ENCODE peak calls at places on chromosomes 16 and 17, in six cellular contexts. L, D, C, S, O and T are unnamed samples.
A peak's percentile ranks its signal among the peaks of the same experiment; 100 is the strongest.

GRCh38 chr16:66223176-66223780 is 143.2 kb upstream of the CDH5 start:
- DNase-seq in L (no peak), D (no peak), C (no peak), S (peak; percentile 66), O (no peak), T (no peak)

GRCh38 chr16:48620445-48620844 is 10.5 kb upstream of the N4BP1 start:
- DNase-seq in L (no peak), D (no peak), C (no peak), S (no peak), O (no peak), T (no peak)

GRCh38 chr17:42097691-42098661 is at the start of gene ZNF385C:
- DNase-seq in L (no peak), D (peak; percentile 69), C (no peak), S (no peak), O (peak; percentile 74), T (no peak)

GRCh38 chr17:57408064-57408811 is 151.9 kb downstream of the MSI2 start:
- DNase-seq in L (no peak), D (peak; percentile 68), C (peak; percentile 76), S (no peak), O (peak; percentile 71), T (peak; percentile 83)

GRCh38 chr17:58630883-58631522 is 60.8 kb downstream of the TEX14 start:
- DNase-seq in L (peak; percentile 98), D (peak; percentile 70), C (no peak), S (peak; percentile 77), O (peak; percentile 92), T (no peak)

GRCh38 chr16:30004424-30004776 is 6.4 kb downstream of the DOC2A start:
- DNase-seq in L (no peak), D (no peak), C (no peak), S (no peak), O (no peak), T (no peak)

GRCh38 chr16:71491032-71491431 is 1.9 kb upstream of the ZNF19 start:
- DNase-seq in L (no peak), D (no peak), C (no peak), S (no peak), O (no peak), T (no peak)

GRCh38 chr17:58492238-58493121 is 4.3 kb upstream of the HSF5 start:
- DNase-seq in L (peak; percentile 25), D (no peak), C (peak; percentile 77), S (no peak), O (no peak), T (no peak)

GRCh38 chr17:64115871-64116534 is 13.9 kb downstream of the ERN1 start:
- DNase-seq in L (peak; percentile 85), D (no peak), C (peak; percentile 95), S (peak; percentile 91), O (no peak), T (no peak)

GRCh38 chr16:30895592-30896202 is 717 bp upstream of the CTF1 start:
- DNase-seq in L (no peak), D (no peak), C (peak; percentile 2), S (no peak), O (no peak), T (no peak)

GRCh38 chr17:77287432-77288068 is 146.8 kb downstream of the SEC14L1 start:
- DNase-seq in L (peak; percentile 80), D (peak; percentile 69), C (peak; percentile 98), S (peak; percentile 95), O (peak; percentile 83), T (no peak)

GRCh38 chr16:9128346-9129342 is 37.2 kb downstream of the HAPSTR1 start:
- DNase-seq in L (no peak), D (no peak), C (no peak), S (no peak), O (no peak), T (no peak)

GRCh38 chr17:11330871-11331270 is 89.9 kb downstream of the SHISA6 start:
- DNase-seq in L (no peak), D (peak; percentile 77), C (no peak), S (peak; percentile 1), O (peak; percentile 87), T (no peak)

GRCh38 chr17:67129283-67129682 is 84.9 kb downstream of the CACNG1 start:
- DNase-seq in L (no peak), D (no peak), C (peak; percentile 56), S (no peak), O (no peak), T (no peak)
- H2AFZ ChIP-seq in L (no peak overlapping the region), D (no peak overlapping the region), C (no peak overlapping the region), S (no peak overlapping the region), O (no peak overlapping the region), T (no peak overlapping the region)

GRCh38 chr17:7557147-7557764 is 1.3 kb upstream of the TNFSF13 start:
- DNase-seq in L (no peak), D (no peak), C (no peak), S (no peak), O (peak; percentile 74), T (no peak)
- H2AFZ ChIP-seq in L (peak overlapping the region; percentile 17), D (peak overlapping the region; percentile 48), C (no peak overlapping the region), S (no peak overlapping the region), O (no peak overlapping the region), T (no peak overlapping the region)

GRCh38 chr17:12664894-12665262 is 812 bp upstream of the MYOCD start:
- DNase-seq in L (no peak), D (peak; percentile 22), C (no peak), S (peak; percentile 4), O (no peak), T (no peak)
- H2AFZ ChIP-seq in L (peak overlapping the region; percentile 37), D (peak overlapping the region; percentile 85), C (no peak overlapping the region), S (peak overlapping the region; percentile 63), O (no peak overlapping the region), T (no peak overlapping the region)

GRCh38 chr17:56096026-56096807 is 57.1 kb upstream of the ANKFN1 start:
- DNase-seq in L (no peak), D (no peak), C (no peak), S (peak; percentile 12), O (no peak), T (no peak)
- H2AFZ ChIP-seq in L (no peak overlapping the region), D (no peak overlapping the region), C (no peak overlapping the region), S (no peak overlapping the region), O (no peak overlapping the region), T (no peak overlapping the region)

DNA sequence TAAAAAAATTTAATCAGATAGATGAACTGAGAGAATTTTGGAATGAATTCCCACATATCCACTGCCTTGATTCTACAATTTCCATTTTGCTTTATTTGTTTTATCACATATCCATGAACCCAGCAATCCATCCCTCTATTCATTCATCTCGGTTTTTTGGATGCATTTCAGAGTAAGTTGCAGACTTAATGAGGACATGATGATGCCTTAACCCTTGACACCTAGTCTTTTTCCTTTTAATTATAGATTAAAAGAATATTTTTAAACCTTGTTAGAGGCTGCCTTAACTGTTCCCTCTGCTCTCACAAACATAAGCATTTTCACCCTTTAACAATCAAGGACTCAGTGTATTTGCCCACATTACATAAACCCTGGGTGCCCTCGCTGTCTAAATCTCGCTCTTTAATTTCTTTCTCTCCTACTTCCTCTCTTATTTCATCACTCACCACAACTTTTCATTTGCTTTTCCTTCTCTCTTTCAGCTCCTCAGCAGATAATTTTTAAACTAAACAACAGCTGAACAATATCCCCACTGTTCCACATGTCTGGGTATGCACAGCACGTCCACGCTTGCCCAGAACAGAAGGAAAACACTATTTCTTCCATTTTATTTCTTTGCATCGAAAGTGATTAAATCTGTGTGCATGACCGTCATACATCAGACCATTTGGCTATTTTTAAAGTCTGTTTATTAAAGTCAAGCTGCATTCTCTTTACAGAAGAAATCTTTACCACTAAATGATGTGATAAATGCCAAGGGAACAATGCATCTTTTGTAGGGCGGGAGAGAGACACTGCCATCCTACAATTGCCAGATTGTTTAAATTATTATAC is 39.9 kb downstream of the IQCK start:
- DNase-seq in L (peak; percentile 81), D (no peak), C (no peak), S (no peak), O (no peak), T (no peak)
- H2AFZ ChIP-seq in L (peak overlapping the region; percentile 71), D (no peak overlapping the region), C (no peak overlapping the region), S (no peak overlapping the region), O (no peak overlapping the region), T (no peak overlapping the region)

GRCh38 chr17:43360739-43361498 is 37.9 kb upstream of the ARL4D start:
- DNase-seq in L (peak; percentile 100), D (peak; percentile 96), C (peak; percentile 97), S (no peak), O (peak; percentile 98), T (peak; percentile 97)
- H2AFZ ChIP-seq in L (peak overlapping the region; percentile 61), D (no peak overlapping the region), C (peak overlapping the region; percentile 62), S (no peak overlapping the region), O (no peak overlapping the region), T (peak overlapping the region; percentile 65)

GRCh38 chr17:8123695-8124349 is at the start of gene HES7:
- DNase-seq in L (no peak), D (peak; percentile 82), C (peak; percentile 4), S (peak; percentile 44), O (peak; percentile 86), T (no peak)

GRCh38 chr17:8122923-8123694 is 797 bp downstream of the HES7 start:
- DNase-seq in L (peak; percentile 42), D (peak; percentile 59), C (peak; percentile 16), S (peak; percentile 70), O (peak; percentile 63), T (peak; percentile 29)

GRCh38 chr17:8121531-8122390 is 2.1 kb downstream of the HES7 start:
- DNase-seq in L (peak; percentile 73), D (peak; percentile 96), C (peak; percentile 47), S (peak; percentile 72), O (peak; percentile 92), T (peak; percentile 29)

GRCh38 chr17:8120520-8121443 is 2.5 kb upstream of the ALOXE3 start:
- DNase-seq in L (peak; percentile 91), D (peak; percentile 87), C (peak; percentile 90), S (peak; percentile 83), O (peak; percentile 97), T (peak; percentile 70)

GRCh38 chr17:8122391-8122922 is 1.4 kb downstream of the HES7 start:
- DNase-seq in L (peak; percentile 53), D (peak; percentile 57), C (peak; percentile 5), S (peak; percentile 72), O (peak; percentile 75), T (no peak)
- H2AFZ ChIP-seq in L (peak overlapping the region; percentile 87), D (peak overlapping the region; percentile 71), C (peak overlapping the region; percentile 82), S (peak overlapping the region; percentile 85), O (no peak overlapping the region), T (no peak overlapping the region)

DNA sequence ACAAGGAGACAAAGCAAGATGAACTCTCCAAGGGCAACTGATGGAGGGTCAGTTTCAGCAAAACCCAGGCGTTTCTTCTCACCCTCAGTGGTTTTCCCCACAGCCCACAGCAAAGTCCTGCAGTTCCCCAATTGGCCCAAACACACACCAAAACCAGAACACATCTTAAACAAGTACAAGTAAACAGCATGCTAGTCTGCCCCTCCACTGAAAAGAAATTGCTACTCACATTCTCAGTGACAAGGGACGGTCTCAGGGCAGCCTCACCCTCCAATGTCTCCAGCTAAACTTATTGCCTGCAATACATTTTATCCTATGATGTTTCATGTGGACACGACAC is 300.6 kb upstream of the IRX3 start:
- DNase-seq in L (no peak), D (no peak), C (no peak), S (no peak), O (no peak), T (no peak)
- H2AFZ ChIP-seq in L (no peak overlapping the region), D (no peak overlapping the region), C (no peak overlapping the region), S (no peak overlapping the region), O (no peak overlapping the region), T (peak overlapping the region; percentile 63)